ENCODE peak calls at places on chromosomes 3 and 15, in nine cellular contexts. O is psoas muscle, B is brain microvascular endothelial cell, Y is spleen, L is thyroid gland, R is adrenal gland, E is fibroblast of the aortic adventitia, X is epithelial cell of esophagus, Z is heart left ventricle. T is an unnamed sample.

GRCh38 chr3:46851364-46852328 is 11.6 kb downstream of the MYL3 start:
- DNase-seq in O (peak), B (no peak), Y (peak), L (no peak), R (no peak), E (no peak), X (no peak), Z (no peak), T (no peak)

GRCh38 chr15:69193948-69194827 is 33.8 kb downstream of the GLCE start:
- DNase-seq in O (no peak), B (no peak), Y (no peak), L (no peak), R (no peak), E (peak), X (peak), Z (no peak), T (peak)

GRCh38 chr15:45499426-45499825 is 23.1 kb downstream of the SLC30A4 start:
- DNase-seq in O (no peak), B (peak), Y (no peak), L (no peak), R (no peak), E (peak), X (no peak), Z (no peak), T (peak)

GRCh38 chr3:30495172-30496124 is 111.0 kb upstream of the TGFBR2 start:
- DNase-seq in O (no peak), B (no peak), Y (no peak), L (no peak), R (no peak), E (no peak), X (no peak), Z (no peak), T (no peak)

GRCh38 chr15:74613953-74614743 is 1.5 kb upstream of the CLK3 start:
- DNase-seq in O (no peak), B (no peak), Y (no peak), L (no peak), R (no peak), E (no peak), X (no peak), Z (no peak), T (no peak)

GRCh38 chr15:25730918-25731317 is 132.2 kb downstream of the ATP10A start:
- DNase-seq in O (no peak), B (no peak), Y (peak), L (no peak), R (no peak), E (no peak), X (no peak), Z (no peak), T (no peak)

GRCh38 chr15:70526221-70526973 is 237.0 kb downstream of the UACA start:
- DNase-seq in O (no peak), B (peak), Y (peak), L (no peak), R (no peak), E (peak), X (peak), Z (no peak), T (peak)

GRCh38 chr15:74400313-74400850 is 32.9 kb upstream of the CYP11A1 start:
- DNase-seq in O (no peak), B (no peak), Y (no peak), L (no peak), R (no peak), E (peak), X (peak), Z (no peak), T (peak)

GRCh38 chr15:83747050-83747717 is 93.3 kb downstream of the ADAMTSL3 start:
- DNase-seq in O (no peak), B (peak), Y (no peak), L (peak), R (peak), E (peak), X (peak), Z (no peak), T (peak)

GRCh38 chr3:50671331-50671730 is 3.4 kb upstream of the DOCK3 start:
- DNase-seq in O (no peak), B (peak), Y (no peak), L (peak), R (no peak), E (peak), X (peak), Z (no peak), T (peak)

GRCh38 chr3:155572085-155572484 is 172.8 kb downstream of the PLCH1 start:
- DNase-seq in O (no peak), B (no peak), Y (no peak), L (no peak), R (no peak), E (peak), X (no peak), Z (no peak), T (no peak)

GRCh38 chr3:108123326-108123725 is 32.5 kb upstream of the CD47 start:
- DNase-seq in O (no peak), B (no peak), Y (no peak), L (no peak), R (no peak), E (no peak), X (no peak), Z (no peak), T (no peak)

GRCh38 chr3:157786618-157787017 is 283.4 kb upstream of the VEPH1 start:
- DNase-seq in O (no peak), B (no peak), Y (no peak), L (no peak), R (no peak), E (no peak), X (peak), Z (no peak), T (peak)

GRCh38 chr3:55292360-55292759 is 194.7 kb downstream of the WNT5A start:
- DNase-seq in O (no peak), B (no peak), Y (no peak), L (peak), R (no peak), E (no peak), X (no peak), Z (no peak), T (no peak)

GRCh38 chr15:40815042-40815678 is 7.9 kb upstream of the DNAJC17 start:
- DNase-seq in O (peak), B (no peak), Y (no peak), L (peak), R (peak), E (no peak), X (no peak), Z (no peak), T (no peak)

GRCh38 chr15:98077186-98077585 is 116.7 kb downstream of the ARRDC4 start:
- DNase-seq in O (no peak), B (no peak), Y (no peak), L (no peak), R (no peak), E (peak), X (peak), Z (no peak), T (peak)

GRCh38 chr3:173632945-173633344 is 235.4 kb downstream of the NLGN1 start:
- DNase-seq in O (no peak), B (no peak), Y (no peak), L (no peak), R (no peak), E (no peak), X (no peak), Z (no peak), T (no peak)

GRCh38 chr3:173630849-173631248 is 233.3 kb downstream of the NLGN1 start:
- DNase-seq in O (no peak), B (no peak), Y (no peak), L (no peak), R (no peak), E (no peak), X (no peak), Z (no peak), T (no peak)

GRCh38 chr3:173639098-173639497 is 241.6 kb downstream of the NLGN1 start:
- DNase-seq in O (no peak), B (no peak), Y (no peak), L (no peak), R (no peak), E (no peak), X (no peak), Z (no peak), T (no peak)

DNA sequence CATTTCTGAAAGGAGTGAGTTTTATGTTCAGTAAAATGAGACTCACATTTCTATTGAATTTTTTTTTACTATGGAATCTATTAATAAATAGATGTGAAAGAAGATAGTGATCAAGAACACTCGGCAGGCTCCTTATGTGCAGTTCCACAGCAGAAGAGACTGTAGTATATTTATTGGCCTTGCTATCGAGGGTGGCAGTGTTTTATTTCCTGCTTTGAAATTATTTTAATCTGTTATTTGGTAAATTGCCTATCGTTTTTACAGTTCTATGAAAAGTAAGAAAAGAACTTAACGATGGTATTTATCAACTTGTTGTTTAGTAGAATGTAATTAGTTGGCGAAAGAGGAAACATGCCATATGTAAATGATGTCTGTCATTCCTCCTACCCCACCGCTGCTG is 238.3 kb downstream of the NLGN1 start:
- DNase-seq in O (no peak), B (no peak), Y (no peak), L (no peak), R (no peak), E (no peak), X (no peak), Z (no peak), T (no peak)
- TF ChIP-seq CTCF in O (no peak), B (no peak), Y (no peak), L (no peak), R (no peak), E (no peak), X (no peak), Z (no peak), T (no peak)

DNA sequence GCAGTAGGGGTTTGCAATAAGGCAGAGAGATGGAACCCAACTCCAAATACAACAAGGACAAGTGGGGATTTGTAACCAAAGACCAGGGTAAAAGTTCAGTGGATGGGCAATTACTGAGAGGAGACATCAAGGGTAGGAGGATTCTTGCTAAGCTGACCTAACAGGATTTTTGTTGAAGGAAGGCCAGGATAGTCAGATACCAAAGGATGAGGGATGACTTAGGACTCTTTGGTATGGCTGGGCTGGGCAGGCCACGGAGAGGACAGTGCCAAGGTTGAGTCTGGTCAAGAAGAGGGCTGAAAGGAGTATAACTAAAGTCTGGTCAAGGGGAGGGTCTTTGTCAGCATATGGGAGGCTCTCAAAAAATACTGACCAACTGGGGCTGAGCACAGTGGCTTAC is 85.3 kb upstream of the UBE2E2 start:
- DNase-seq in O (no peak), B (no peak), Y (no peak), L (no peak), R (no peak), E (no peak), X (no peak), Z (no peak), T (no peak)
- TF ChIP-seq CTCF in O (no peak), B (no peak), Y (no peak), L (no peak), R (no peak), E (no peak), X (no peak), Z (no peak), T (no peak)

GRCh38 chr3:19213608-19214220 is 65.4 kb downstream of the KCNH8 start:
- DNase-seq in O (no peak), B (no peak), Y (peak), L (no peak), R (no peak), E (no peak), X (no peak), Z (no peak), T (peak)
- TF ChIP-seq CTCF in O (no peak), B (no peak), Y (no peak), L (no peak), R (no peak), E (no peak), X (no peak), Z (no peak), T (no peak)

GRCh38 chr3:126944089-126944965 is 38.6 kb upstream of the PLXNA1 start:
- DNase-seq in O (no peak), B (no peak), Y (peak), L (no peak), R (no peak), E (no peak), X (no peak), Z (no peak), T (no peak)

GRCh38 chr3:126947429-126947828 is 35.5 kb upstream of the PLXNA1 start:
- DNase-seq in O (peak), B (no peak), Y (peak), L (no peak), R (peak), E (no peak), X (no peak), Z (no peak), T (no peak)

GRCh38 chr3:126945891-126946290 is 37.0 kb upstream of the PLXNA1 start:
- DNase-seq in O (no peak), B (no peak), Y (peak), L (no peak), R (no peak), E (no peak), X (no peak), Z (no peak), T (no peak)

GRCh38 chr3:126946387-126946786 is 36.5 kb upstream of the PLXNA1 start:
- DNase-seq in O (no peak), B (no peak), Y (peak), L (no peak), R (no peak), E (no peak), X (no peak), Z (no peak), T (no peak)

DNA sequence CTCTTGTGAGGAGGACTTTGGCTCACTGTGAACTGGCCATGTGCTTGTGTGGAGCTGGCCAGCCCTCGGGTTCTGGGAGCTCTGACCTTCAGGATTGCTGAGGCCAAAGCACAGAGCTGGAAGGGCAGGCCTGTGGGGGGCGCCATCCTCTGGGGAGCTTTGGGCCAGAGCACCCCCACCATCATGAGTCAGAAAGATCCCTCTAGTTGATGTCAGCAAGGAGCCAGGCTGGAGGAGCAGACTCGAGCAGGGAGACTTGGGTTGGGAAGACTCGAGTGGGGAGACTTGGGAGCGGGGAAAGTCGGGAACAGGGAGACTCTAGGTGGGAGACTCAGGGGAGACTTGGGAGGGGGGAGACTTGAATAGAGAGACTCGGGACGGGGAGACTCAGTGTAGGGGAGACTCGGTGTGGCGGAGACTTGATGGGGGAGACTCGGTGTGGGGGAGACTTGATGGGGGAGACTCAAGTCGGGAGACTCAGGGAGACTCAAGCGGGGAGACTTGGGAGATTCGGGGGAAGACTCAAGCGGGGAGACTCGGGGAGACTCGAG is 37.7 kb upstream of the PLXNA1 start:
- DNase-seq in O (no peak), B (no peak), Y (peak), L (no peak), R (no peak), E (no peak), X (no peak), Z (no peak), T (no peak)
- TF ChIP-seq CTCF in O (no peak), B (peak), Y (no peak), L (no peak), R (no peak), E (no peak), X (no peak), Z (no peak), T (no peak)

GRCh38 chr3:65568497-65568896 is 470.2 kb downstream of the MAGI1 start:
- DNase-seq in O (no peak), B (no peak), Y (no peak), L (no peak), R (no peak), E (peak), X (no peak), Z (no peak), T (no peak)

GRCh38 chr3:65572175-65572777 is 466.4 kb downstream of the MAGI1 start:
- DNase-seq in O (no peak), B (no peak), Y (no peak), L (no peak), R (no peak), E (no peak), X (no peak), Z (no peak), T (no peak)

GRCh38 chr3:65569129-65569528 is 469.6 kb downstream of the MAGI1 start:
- DNase-seq in O (no peak), B (no peak), Y (no peak), L (no peak), R (no peak), E (no peak), X (no peak), Z (no peak), T (no peak)

GRCh38 chr3:65573548-65574116 is 465.1 kb downstream of the MAGI1 start:
- DNase-seq in O (no peak), B (no peak), Y (no peak), L (no peak), R (no peak), E (no peak), X (peak), Z (no peak), T (peak)

GRCh38 chr3:65569845-65570405 is 468.8 kb downstream of the MAGI1 start:
- DNase-seq in O (no peak), B (no peak), Y (no peak), L (no peak), R (no peak), E (no peak), X (no peak), Z (no peak), T (peak)
- TF ChIP-seq CTCF in O (no peak), B (peak), Y (no peak), L (no peak), R (no peak), E (peak), X (peak), Z (no peak), T (peak)

DNA sequence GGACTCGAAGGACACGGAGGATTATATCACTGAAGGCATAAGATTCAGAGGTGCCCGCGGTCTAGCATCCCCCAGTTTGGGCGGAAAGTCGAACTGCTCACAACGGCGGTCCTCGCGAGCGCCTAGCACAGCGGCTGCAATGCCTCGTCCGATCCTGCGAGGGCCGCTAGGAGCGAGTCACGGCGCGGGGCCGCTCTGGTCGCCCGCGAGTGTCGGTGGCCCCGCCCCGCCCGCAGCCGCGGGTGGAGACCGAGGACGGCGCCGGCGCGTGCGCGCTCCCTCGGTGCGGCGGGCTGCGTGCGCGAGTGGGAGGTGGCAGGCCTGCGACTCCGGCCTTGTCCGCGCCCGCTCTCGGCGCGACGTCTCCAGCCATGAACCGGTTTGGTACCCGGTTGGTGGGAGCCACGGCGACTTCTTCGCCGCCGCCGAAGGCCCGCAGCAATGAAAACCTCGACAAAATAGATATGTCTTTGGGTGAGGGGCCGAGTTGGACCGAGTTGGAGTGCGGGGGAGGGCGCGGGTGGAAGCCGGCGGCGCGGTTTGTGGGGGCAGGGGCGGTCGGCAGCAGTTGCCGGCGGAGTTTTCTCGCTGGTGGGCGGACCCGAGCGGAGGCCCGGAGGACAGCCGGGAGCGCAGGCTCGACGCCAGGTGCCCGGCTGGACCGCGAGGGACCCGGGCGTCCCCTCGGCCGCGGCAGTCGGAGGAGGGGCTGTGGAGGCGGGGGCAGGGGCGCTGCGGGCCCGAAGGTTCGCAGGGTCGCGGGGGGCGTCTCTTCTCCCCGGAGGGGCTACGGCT is at the start of gene FYTTD1:
- DNase-seq in O (peak), B (peak), Y (peak), L (peak), R (peak), E (peak), X (peak), Z (peak), T (peak)
- TF ChIP-seq CTCF in O (peak), B (peak), Y (peak), L (no peak), R (peak), E (peak), X (peak), Z (peak), T (peak)

DNA sequence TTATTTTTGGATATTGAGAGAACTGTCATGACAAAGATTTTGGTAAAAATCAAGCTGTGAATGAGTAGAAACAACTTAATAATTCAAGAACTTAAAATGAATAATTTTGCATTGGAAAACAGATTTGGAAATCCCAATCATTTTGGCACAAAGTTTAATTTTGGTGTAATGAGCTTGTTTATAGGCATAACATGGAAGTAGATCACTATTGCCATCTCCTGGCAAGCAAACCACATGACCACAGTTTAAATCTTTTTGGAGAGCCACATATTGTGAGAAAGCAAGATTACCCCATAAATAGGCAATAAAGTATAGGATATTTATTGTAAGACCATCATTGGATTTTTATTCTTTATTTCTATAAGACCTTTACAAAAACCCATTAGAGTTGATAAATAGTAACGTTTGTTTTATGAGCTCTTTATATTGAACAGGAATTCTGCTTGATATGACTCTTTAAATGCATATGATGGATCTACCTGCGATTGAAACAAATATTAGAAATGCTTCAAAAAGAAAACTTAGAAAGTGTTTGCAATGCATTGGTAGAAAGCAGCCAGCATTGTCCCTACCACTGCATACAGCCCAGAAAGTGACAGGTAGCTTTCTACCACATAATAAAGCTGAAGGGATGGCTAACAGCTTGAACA is 766.9 kb downstream of the TBL1XR1 start:
- DNase-seq in O (no peak), B (peak), Y (no peak), L (peak), R (peak), E (peak), X (peak), Z (no peak), T (peak)
- TF ChIP-seq CTCF in O (peak), B (peak), Y (no peak), L (peak), R (peak), E (peak), X (peak), Z (peak), T (peak)

GRCh38 chr3:198079771-198080520 is 119.9 kb downstream of the LMLN start:
- DNase-seq in O (no peak), B (no peak), Y (no peak), L (no peak), R (no peak), E (no peak), X (peak), Z (no peak), T (peak)
- TF ChIP-seq CTCF in O (no peak), B (peak), Y (no peak), L (no peak), R (no peak), E (peak), X (no peak), Z (no peak), T (peak)

GRCh38 chr3:481680-482079 is 285.1 kb downstream of the CHL1 start:
- DNase-seq in O (no peak), B (no peak), Y (no peak), L (no peak), R (no peak), E (no peak), X (peak), Z (no peak), T (peak)
- TF ChIP-seq CTCF in O (no peak), B (peak), Y (no peak), L (no peak), R (no peak), E (no peak), X (peak), Z (no peak), T (peak)